ENCODE peak calls at places on chromosomes 3 and 15, in four cellular contexts. One of them, this sample, is unnamed.

GRCh38 chr15:93479679-93480078 is 390.7 kb upstream of the RGMA start:
- DNase-seq in GM12878: no peak
- DNase-seq in HepG2: no peak
- DNase-seq in K562: no peak
- DNase-seq in this sample: no peak

GRCh38 chr3:179811321-179812095 is 158.7 kb downstream of the USP13 start:
- DNase-seq in HepG2: peak
- DNase-seq in GM12878: peak
- DNase-seq in K562: peak
- DNase-seq in this sample: peak

GRCh38 chr3:144128117-144128892 is 156.7 kb downstream of the DIPK2A start:
- DNase-seq in K562: no peak
- DNase-seq in GM12878: peak
- DNase-seq in HepG2: no peak
- DNase-seq in this sample: no peak

GRCh38 chr15:66472176-66472999 is 25.2 kb downstream of the SNAPC5 start:
- DNase-seq in HepG2: peak
- DNase-seq in K562: no peak
- DNase-seq in GM12878: peak
- DNase-seq in this sample: no peak

GRCh38 chr15:68298882-68299381 is 21.4 kb downstream of the FEM1B start:
- DNase-seq in GM12878: peak
- DNase-seq in K562: no peak
- DNase-seq in HepG2: no peak
- DNase-seq in this sample: no peak

GRCh38 chr3:180913582-180914404 is 1.3 kb downstream of the FXR1 start:
- DNase-seq in GM12878: no peak
- DNase-seq in K562: no peak
- DNase-seq in HepG2: no peak
- DNase-seq in this sample: peak

GRCh38 chr3:14113964-14114667 is 10.6 kb downstream of the CHCHD4 start:
- DNase-seq in GM12878: no peak
- DNase-seq in HepG2: peak
- DNase-seq in K562: no peak
- DNase-seq in this sample: no peak

GRCh38 chr3:188819939-188820338 is 351.8 kb upstream of the TPRG1 start:
- DNase-seq in K562: no peak
- DNase-seq in GM12878: no peak
- DNase-seq in HepG2: no peak
- DNase-seq in this sample: no peak

GRCh38 chr15:73800662-73801345 is 47.7 kb upstream of the INSYN1 start:
- DNase-seq in GM12878: no peak
- DNase-seq in K562: no peak
- DNase-seq in HepG2: no peak
- DNase-seq in this sample: no peak

GRCh38 chr3:188446791-188447190 is 292.8 kb downstream of the LPP start:
- DNase-seq in GM12878: no peak
- DNase-seq in HepG2: no peak
- DNase-seq in K562: no peak
- DNase-seq in this sample: no peak

GRCh38 chr3:55160241-55160877 is 232.5 kb upstream of the LRTM1 start:
- DNase-seq in HepG2: no peak
- DNase-seq in K562: no peak
- DNase-seq in GM12878: peak
- DNase-seq in this sample: no peak

GRCh38 chr3:169665264-169666078 is 2.0 kb upstream of the MECOM start:
- DNase-seq in GM12878: no peak
- DNase-seq in K562: no peak
- DNase-seq in HepG2: no peak
- DNase-seq in this sample: no peak

GRCh38 chr3:186529204-186529999 is 14.8 kb downstream of the CRYGS start:
- DNase-seq in GM12878: no peak
- DNase-seq in K562: no peak
- DNase-seq in HepG2: no peak
- DNase-seq in this sample: no peak

GRCh38 chr3:119690043-119690656 is 12.7 kb upstream of the CFAP91 start:
- DNase-seq in HepG2: peak
- DNase-seq in K562: peak
- DNase-seq in GM12878: no peak
- DNase-seq in this sample: peak

GRCh38 chr15:57329582-57330367 is 46.5 kb upstream of the CGNL1 start:
- DNase-seq in K562: peak
- DNase-seq in HepG2: no peak
- DNase-seq in GM12878: no peak
- DNase-seq in this sample: no peak

GRCh38 chr3:197807969-197808587 is 17.0 kb downstream of the LRCH3 start:
- DNase-seq in GM12878: no peak
- DNase-seq in HepG2: no peak
- DNase-seq in K562: no peak
- DNase-seq in this sample: no peak

GRCh38 chr3:5520237-5520636 is 332.7 kb downstream of the EDEM1 start:
- DNase-seq in K562: peak
- DNase-seq in HepG2: no peak
- DNase-seq in GM12878: no peak
- DNase-seq in this sample: no peak

GRCh38 chr3:188439080-188439479 is 285.1 kb downstream of the LPP start:
- DNase-seq in GM12878: no peak
- DNase-seq in HepG2: no peak
- DNase-seq in K562: no peak
- DNase-seq in this sample: no peak

GRCh38 chr3:120567370-120568197 is 28.6 kb upstream of the NDUFB4 start:
- DNase-seq in HepG2: peak
- DNase-seq in K562: no peak
- DNase-seq in GM12878: no peak
- DNase-seq in this sample: peak

GRCh38 chr3:22360977-22361376 is 610.0 kb upstream of the ZNF385D start:
- DNase-seq in GM12878: no peak
- DNase-seq in HepG2: no peak
- DNase-seq in K562: no peak
- DNase-seq in this sample: no peak

GRCh38 chr15:90665288-90666134 is 51.6 kb upstream of the BLM start:
- DNase-seq in HepG2: peak
- DNase-seq in GM12878: peak
- DNase-seq in K562: peak
- DNase-seq in this sample: peak

GRCh38 chr3:23198801-23199200 is 4.3 kb upstream of the UBE2E2 start:
- DNase-seq in HepG2: no peak
- DNase-seq in GM12878: no peak
- DNase-seq in K562: no peak
- DNase-seq in this sample: no peak

GRCh38 chr3:152267319-152267689 is 1.4 kb upstream of the MBNL1 start:
- DNase-seq in HepG2: no peak
- DNase-seq in K562: no peak
- DNase-seq in GM12878: no peak
- DNase-seq in this sample: no peak

GRCh38 chr3:28476194-28476593 is 127.6 kb upstream of the AZI2 start:
- DNase-seq in GM12878: peak
- DNase-seq in K562: peak
- DNase-seq in HepG2: peak
- DNase-seq in this sample: peak

GRCh38 chr15:63063164-63063756 is 20.7 kb downstream of the TPM1 start:
- DNase-seq in HepG2: no peak
- DNase-seq in GM12878: no peak
- DNase-seq in K562: no peak
- DNase-seq in this sample: no peak

GRCh38 chr3:172476339-172476738 is 28.1 kb upstream of the GHSR start:
- DNase-seq in HepG2: no peak
- DNase-seq in GM12878: no peak
- DNase-seq in K562: no peak
- DNase-seq in this sample: no peak

GRCh38 chr3:124760601-124761000 is 30.3 kb downstream of the UMPS start:
- DNase-seq in K562: no peak
- DNase-seq in HepG2: peak
- DNase-seq in GM12878: no peak
- DNase-seq in this sample: no peak

GRCh38 chr3:106862067-106862466 is 515.2 kb upstream of the CCDC54 start:
- DNase-seq in HepG2: no peak
- DNase-seq in K562: no peak
- DNase-seq in GM12878: no peak
- DNase-seq in this sample: no peak

GRCh38 chr3:194640829-194641228 is 7.6 kb upstream of the TMEM44 start:
- DNase-seq in K562: no peak
- DNase-seq in GM12878: no peak
- DNase-seq in HepG2: peak
- DNase-seq in this sample: no peak

GRCh38 chr15:88288206-88288605 is 31.7 kb upstream of the NTRK3 start:
- DNase-seq in K562: no peak
- DNase-seq in HepG2: no peak
- DNase-seq in GM12878: no peak
- DNase-seq in this sample: no peak

GRCh38 chr15:57306944-57307411 is 69.3 kb upstream of the CGNL1 start:
- DNase-seq in HepG2: no peak
- DNase-seq in K562: no peak
- DNase-seq in GM12878: no peak
- DNase-seq in this sample: peak

DNA sequence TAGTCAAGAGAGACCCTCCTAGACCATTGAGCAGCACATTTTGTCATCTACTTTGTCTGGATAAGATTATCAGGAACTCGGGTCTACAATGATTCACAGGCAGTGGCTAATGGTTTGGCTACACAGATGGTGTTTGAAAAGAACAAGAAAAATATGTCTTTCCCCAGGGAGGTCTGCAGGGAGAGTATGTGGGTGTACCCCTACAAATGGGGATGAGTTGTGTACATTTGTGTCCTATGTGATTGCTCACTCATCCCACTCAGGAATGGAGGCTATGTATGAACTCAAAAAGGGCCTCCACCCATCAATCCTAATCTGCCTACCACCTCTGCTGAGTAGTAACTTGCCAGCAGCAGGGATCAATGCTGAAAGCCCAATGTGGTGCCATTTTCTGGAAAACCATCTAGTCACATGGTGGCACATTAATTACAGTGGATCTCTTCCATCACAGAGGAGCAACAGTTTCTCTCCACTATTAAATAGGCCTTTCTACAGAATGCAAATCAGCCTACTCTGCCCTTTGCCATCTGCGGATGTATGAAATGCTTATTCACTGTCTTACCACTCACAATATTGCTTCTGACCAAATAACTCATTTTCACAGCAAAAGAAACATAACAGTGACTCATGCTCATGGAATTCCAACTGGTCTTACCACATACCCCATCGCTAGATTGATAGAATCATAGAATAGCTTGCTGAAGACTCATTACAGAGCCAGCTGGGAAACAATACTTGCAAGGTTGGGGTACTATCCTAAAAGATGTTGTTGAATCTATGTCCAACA is 48.3 kb upstream of the TRIM42 start:
- DNase-seq in K562: no peak
- DNase-seq in GM12878: no peak
- DNase-seq in HepG2: peak
- DNase-seq in this sample: no peak
- TF ChIP-seq TARDBP in K562: no peak
- TF ChIP-seq TARDBP in GM12878: no peak
- TF ChIP-seq TARDBP in HepG2: no peak
- TF ChIP-seq TARDBP in this sample: no peak

GRCh38 chr3:128879991-128880390 is 571 bp downstream of the ACAD9 start:
- DNase-seq in K562: no peak
- DNase-seq in HepG2: no peak
- DNase-seq in GM12878: no peak
- DNase-seq in this sample: peak
- TF ChIP-seq FOXM1 in K562: no peak
- TF ChIP-seq FOXM1 in HepG2: no peak
- TF ChIP-seq FOXM1 in GM12878: no peak
- TF ChIP-seq FOXM1 in this sample: no peak

GRCh38 chr15:45251888-45252287 is at the start of gene SLC28A2:
- DNase-seq in K562: peak
- DNase-seq in HepG2: no peak
- DNase-seq in GM12878: no peak
- DNase-seq in this sample: no peak

GRCh38 chr15:45249125-45249780 is 2.8 kb upstream of the SLC28A2 start:
- DNase-seq in K562: no peak
- DNase-seq in GM12878: no peak
- DNase-seq in HepG2: no peak
- DNase-seq in this sample: no peak

GRCh38 chr15:45253330-45253729 is 1.3 kb downstream of the SLC28A2 start:
- DNase-seq in GM12878: no peak
- DNase-seq in HepG2: no peak
- DNase-seq in K562: peak
- DNase-seq in this sample: peak

DNA sequence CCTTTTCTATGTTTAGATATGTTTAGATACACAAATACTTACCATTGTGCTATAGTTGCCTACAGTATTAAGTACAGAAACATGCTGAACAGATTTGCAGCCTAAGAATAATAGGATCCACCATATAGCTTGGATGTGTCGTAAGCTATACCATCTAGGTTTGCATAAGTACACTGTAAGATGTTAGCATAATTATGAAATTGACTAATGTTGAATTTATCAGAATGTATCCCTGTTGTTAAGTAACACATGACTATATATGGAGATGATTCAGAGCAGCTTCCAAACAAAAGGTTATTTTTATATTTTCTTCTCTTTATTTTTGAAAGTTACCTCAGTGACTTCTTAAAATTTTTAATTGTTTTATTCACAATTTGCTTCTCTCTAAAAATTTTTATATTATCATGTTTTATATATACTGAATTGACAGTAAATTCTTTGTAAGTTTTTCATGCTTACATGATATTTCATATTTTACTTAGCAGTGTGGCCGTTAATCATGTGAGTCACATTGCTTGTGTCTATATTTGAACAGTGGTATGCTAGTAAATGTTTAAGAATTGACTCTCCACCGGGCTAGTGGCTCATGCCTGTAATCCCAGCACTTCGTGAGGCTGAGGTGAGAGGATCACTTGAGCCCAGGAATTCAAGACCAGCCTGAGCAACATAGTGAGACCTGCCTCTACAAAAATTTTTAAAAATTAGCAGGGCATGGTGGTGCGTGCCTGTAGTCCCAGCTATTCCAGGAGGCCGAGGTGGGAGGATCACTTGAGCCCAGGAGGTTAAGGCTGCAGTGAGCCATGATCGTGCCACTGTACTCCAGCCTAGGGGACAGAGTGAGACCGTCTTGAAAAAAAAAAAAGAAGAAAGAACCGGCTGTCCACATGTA is 2.6 kb downstream of the SLC28A2 start:
- DNase-seq in HepG2: no peak
- DNase-seq in K562: no peak
- DNase-seq in GM12878: no peak
- DNase-seq in this sample: no peak
- TF ChIP-seq TARDBP in HepG2: no peak
- TF ChIP-seq TARDBP in K562: no peak
- TF ChIP-seq TARDBP in GM12878: no peak
- TF ChIP-seq TARDBP in this sample: no peak

GRCh38 chr3:72229952-72230351 is 445.0 kb upstream of the PROK2 start:
- DNase-seq in HepG2: no peak
- DNase-seq in K562: no peak
- DNase-seq in GM12878: no peak
- DNase-seq in this sample: no peak

GRCh38 chr3:72232777-72233176 is 447.8 kb upstream of the PROK2 start:
- DNase-seq in GM12878: no peak
- DNase-seq in HepG2: no peak
- DNase-seq in K562: no peak
- DNase-seq in this sample: no peak

GRCh38 chr3:72233571-72233970 is 448.6 kb upstream of the PROK2 start:
- DNase-seq in K562: no peak
- DNase-seq in GM12878: no peak
- DNase-seq in HepG2: no peak
- DNase-seq in this sample: no peak

GRCh38 chr3:72231439-72232196 is 446.7 kb upstream of the PROK2 start:
- DNase-seq in K562: no peak
- DNase-seq in GM12878: no peak
- DNase-seq in HepG2: peak
- DNase-seq in this sample: no peak

GRCh38 chr3:72230774-72231379 is 445.9 kb upstream of the PROK2 start:
- DNase-seq in K562: no peak
- DNase-seq in GM12878: no peak
- DNase-seq in HepG2: no peak
- DNase-seq in this sample: no peak
- TF ChIP-seq FOXM1 in K562: no peak
- TF ChIP-seq FOXM1 in GM12878: no peak
- TF ChIP-seq FOXM1 in HepG2: no peak
- TF ChIP-seq FOXM1 in this sample: no peak